ENCODE peak calls at places on chromosomes 16 and 17, in nine cellular contexts. O is neuronal stem cell; I is A549; Y is HCT116; V is thyroid gland; C is adrenal gland; H is thoracic aorta; B is H1; F is CD8-positive, alpha-beta memory T cell. M is an unnamed sample.

GRCh38 chr17:66630379-66630778 is 204.5 kb upstream of the CACNG5 start:
- DNase-seq in O (no peak), I (no peak), Y (no peak), V (no peak), C (no peak), H (no peak), B (no peak), F (no peak), M (no peak)

GRCh38 chr16:81463296-81463890 is 18.8 kb downstream of the CMIP start:
- DNase-seq in O (no peak), I (no peak), Y (no peak), V (no peak), C (no peak), H (no peak), B (no peak), F (no peak), M (no peak)

GRCh38 chr17:81365601-81366585 is 29.4 kb upstream of the BAHCC1 start:
- DNase-seq in O (no peak), I (no peak), Y (peak; percentile 89), V (peak; percentile 86), C (peak; percentile 33), H (no peak), B (no peak), F (peak; percentile 29), M (peak; percentile 45)

GRCh38 chr16:89446136-89446974 is 44.0 kb downstream of the ANKRD11 start:
- DNase-seq in O (no peak), I (no peak), Y (no peak), V (peak; percentile 43), C (no peak), H (no peak), B (no peak), F (peak; percentile 22), M (no peak)

GRCh38 chr16:56689171-56689570 is 6.9 kb downstream of the MT1X start:
- DNase-seq in O (no peak), I (no peak), Y (no peak), V (no peak), C (no peak), H (no peak), B (no peak), F (no peak), M (no peak)

GRCh38 chr16:3170440-3171180 is 17.4 kb upstream of the OR1F1 start:
- DNase-seq in O (no peak), I (no peak), Y (no peak), V (no peak), C (no peak), H (no peak), B (peak; percentile 77), F (no peak), M (peak; percentile 69)

GRCh38 chr17:4594406-4595349 is 10.3 kb downstream of the SMTNL2 start:
- DNase-seq in O (no peak), I (no peak), Y (no peak), V (peak; percentile 22), C (no peak), H (no peak), B (peak; percentile 79), F (no peak), M (peak; percentile 94)

GRCh38 chr17:41507315-41507880 is 2.0 kb upstream of the KRT13 start:
- DNase-seq in O (no peak), I (no peak), Y (no peak), V (no peak), C (no peak), H (no peak), B (no peak), F (no peak), M (no peak)

GRCh38 chr17:1343554-1343953 is 56.5 kb downstream of the YWHAE start:
- DNase-seq in O (no peak), I (no peak), Y (no peak), V (no peak), C (no peak), H (no peak), B (no peak), F (no peak), M (no peak)

GRCh38 chr17:57519199-57519598 is 225.9 kb downstream of the CCDC182 start:
- DNase-seq in O (no peak), I (no peak), Y (no peak), V (peak; percentile 97), C (no peak), H (no peak), B (no peak), F (no peak), M (peak; percentile 75)

GRCh38 chr17:39631403-39631802 is 4.7 kb downstream of the PPP1R1B start:
- DNase-seq in O (no peak), I (no peak), Y (no peak), V (no peak), C (no peak), H (no peak), B (no peak), F (no peak), M (peak; percentile 86)

GRCh38 chr17:47953945-47954344 is 3.7 kb downstream of the PRR15L start:
- DNase-seq in O (no peak), I (no peak), Y (no peak), V (no peak), C (no peak), H (no peak), B (no peak), F (no peak), M (no peak)

GRCh38 chr16:5333991-5334390 is 236.4 kb upstream of the EEF2KMT start:
- DNase-seq in O (no peak), I (no peak), Y (no peak), V (no peak), C (no peak), H (no peak), B (no peak), F (no peak), M (no peak)

GRCh38 chr16:65672960-65673359 is 551.1 kb upstream of the CDH11 start:
- DNase-seq in O (no peak), I (no peak), Y (no peak), V (no peak), C (no peak), H (no peak), B (no peak), F (no peak), M (peak; percentile 57)

GRCh38 chr16:78228704-78229103 is 129.2 kb downstream of the WWOX start:
- DNase-seq in O (no peak), I (no peak), Y (no peak), V (no peak), C (no peak), H (no peak), B (no peak), F (no peak), M (no peak)

GRCh38 chr16:78235876-78236275 is 136.4 kb downstream of the WWOX start:
- DNase-seq in O (no peak), I (no peak), Y (no peak), V (no peak), C (no peak), H (no peak), B (no peak), F (no peak), M (no peak)

GRCh38 chr16:78227855-78228254 is 128.4 kb downstream of the WWOX start:
- DNase-seq in O (no peak), I (no peak), Y (no peak), V (no peak), C (no peak), H (no peak), B (peak; percentile 43), F (no peak), M (peak; percentile 66)

GRCh38 chr16:78235168-78235800 is 135.8 kb downstream of the WWOX start:
- DNase-seq in O (peak; percentile 58), I (peak; percentile 71), Y (peak; percentile 6), V (peak; percentile 78), C (peak; percentile 63), H (peak; percentile 13), B (peak; percentile 91), F (peak; percentile 33), M (peak; percentile 95)

GRCh38 chr16:78230832-78231231 is 131.4 kb downstream of the WWOX start:
- DNase-seq in O (no peak), I (no peak), Y (no peak), V (no peak), C (no peak), H (no peak), B (no peak), F (no peak), M (no peak)
- H3K4me3 ChIP-seq in O (no peak overlapping the region), I (no peak overlapping the region), Y (no peak overlapping the region), V (no peak overlapping the region), C (no peak overlapping the region), H (no peak overlapping the region), B (no peak overlapping the region), F (no peak overlapping the region), M (no peak overlapping the region)

DNA sequence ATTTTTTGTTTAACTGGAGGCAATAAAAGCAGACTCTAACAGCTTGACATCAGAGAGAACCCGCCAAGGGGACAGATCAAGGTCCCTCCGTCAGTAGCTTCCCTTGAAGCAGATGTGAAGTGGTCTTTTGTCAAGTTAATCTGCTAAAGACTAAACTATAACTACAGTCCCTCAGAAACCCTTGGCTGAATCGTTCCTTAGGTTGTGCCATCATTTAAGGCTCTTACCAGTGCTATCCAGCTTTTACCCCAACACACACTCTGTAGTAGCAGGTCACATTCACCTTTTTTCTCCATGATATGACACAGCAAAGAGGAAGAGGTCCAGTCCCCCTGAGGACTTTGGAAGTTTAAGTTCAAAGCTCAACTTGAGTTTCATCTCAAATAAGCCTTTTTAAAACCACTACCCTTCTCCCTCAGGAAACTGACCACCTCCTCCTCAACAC is 49.7 kb downstream of the ERN1 start:
- DNase-seq in O (no peak), I (no peak), Y (no peak), V (no peak), C (no peak), H (no peak), B (no peak), F (no peak), M (no peak)
- H3K4me1 ChIP-seq in O (no peaks in the 10 kb centered on the region), I (peaks cover 77% of the 10 kb centered on the region), Y (peaks cover 31% of the 10 kb centered on the region), V (peaks cover 57% of the 10 kb centered on the region), C (peaks cover 17% of the 10 kb centered on the region), H (peaks cover 16% of the 10 kb centered on the region), B (peaks cover 7% of the 10 kb centered on the region), F (peaks cover 53% of the 10 kb centered on the region), M (peaks cover 2% of the 10 kb centered on the region)

DNA sequence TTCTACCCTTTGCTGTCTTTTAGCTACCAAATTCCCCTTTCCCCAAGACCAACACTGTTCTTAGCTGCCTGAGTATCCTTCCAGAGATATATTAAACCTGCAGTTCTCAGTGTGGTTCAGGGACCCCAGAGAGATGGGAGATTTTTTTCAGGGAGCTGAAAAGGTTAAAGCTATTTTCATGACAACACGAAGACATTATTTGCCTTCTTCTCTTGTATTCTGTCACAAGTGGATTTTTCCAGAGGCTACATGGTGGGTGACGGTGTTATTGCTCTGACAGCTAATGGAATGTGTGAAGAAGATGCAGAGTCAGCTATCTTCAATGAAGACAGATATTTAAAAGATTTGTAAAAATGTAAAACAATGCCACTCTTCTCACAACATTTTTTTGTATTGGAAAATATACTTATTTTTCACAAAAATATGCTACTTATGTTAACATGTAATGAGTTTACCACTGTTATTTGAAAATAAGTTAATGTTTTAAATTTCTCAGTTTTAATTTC is 69.0 kb downstream of the CFDP1 start:
- DNase-seq in O (no peak), I (no peak), Y (no peak), V (no peak), C (no peak), H (no peak), B (no peak), F (no peak), M (no peak)
- H3K4me3 ChIP-seq in O (no peak overlapping the region), I (no peak overlapping the region), Y (no peak overlapping the region), V (no peak overlapping the region), C (no peak overlapping the region), H (no peak overlapping the region), B (no peak overlapping the region), F (no peak overlapping the region), M (no peak overlapping the region)

DNA sequence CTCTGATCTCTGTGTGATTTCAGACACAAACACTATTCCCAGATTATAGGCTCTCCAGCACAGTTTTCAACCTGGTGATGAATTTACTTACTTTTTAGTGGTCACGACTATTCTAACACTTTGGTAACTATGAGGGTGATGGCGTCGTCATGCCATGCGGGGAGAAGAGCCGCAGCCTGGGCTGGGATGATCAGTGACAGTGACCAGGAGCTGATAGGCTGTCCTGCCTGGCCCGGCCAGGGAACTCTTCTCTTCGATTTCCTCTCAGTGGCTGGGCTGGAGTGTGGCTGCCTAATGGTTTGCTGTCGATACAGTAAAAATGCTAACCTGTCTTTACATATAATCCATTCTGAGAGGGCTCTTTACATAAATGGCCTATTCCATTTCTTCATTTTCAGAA is 113.1 kb downstream of the IRX3 start:
- DNase-seq in O (no peak), I (no peak), Y (no peak), V (no peak), C (no peak), H (no peak), B (no peak), F (no peak), M (peak; percentile 59)
- H3K4me1 ChIP-seq in O (peaks cover 27% of the 10 kb centered on the region), I (peaks cover 8% of the 10 kb centered on the region), Y (no peaks in the 10 kb centered on the region), V (no peaks in the 10 kb centered on the region), C (no peaks in the 10 kb centered on the region), H (no peaks in the 10 kb centered on the region), B (peaks cover 4% of the 10 kb centered on the region), F (no peaks in the 10 kb centered on the region), M (peaks cover 10% of the 10 kb centered on the region)